ENCODE peak calls at places on chromosomes 6 and 20, in four cellular contexts. C, Y, A and B are unnamed samples. For H3K36me3, the result is how much of the 10 kb centered on the place peaks cover.

GRCh38 chr20:7696311-7696710 is 243.9 kb downstream of the HAO1 start:
- DNase-seq in C (no peak), A (no peak), Y (no peak), B (no peak)

GRCh38 chr20:57807418-57808265 is 97.8 kb upstream of the PMEPA1 start:
- DNase-seq in C (no peak), A (no peak), Y (peak), B (no peak)

GRCh38 chr6:112562348-112563220 is 215.5 kb downstream of the RFPL4B start:
- DNase-seq in Y (no peak), C (no peak), A (no peak), B (no peak)

GRCh38 chr20:51650685-51651134 is 108.2 kb upstream of the NFATC2 start:
- DNase-seq in Y (no peak), A (no peak), C (no peak), B (peak)

GRCh38 chr6:100100776-100101175 is 106.8 kb upstream of the MCHR2 start:
- DNase-seq in Y (no peak), C (no peak), A (no peak), B (no peak)

GRCh38 chr20:48658505-48658904 is 169.3 kb downstream of the PREX1 start:
- DNase-seq in C (no peak), Y (no peak), A (no peak), B (no peak)

GRCh38 chr20:48054051-48054450 is 268.8 kb upstream of the SULF2 start:
- DNase-seq in Y (no peak), C (no peak), A (no peak), B (no peak)

GRCh38 chr6:33082702-33083101 is 6.9 kb downstream of the HLA-DPB1 start:
- DNase-seq in C (no peak), A (no peak), Y (no peak), B (peak)

GRCh38 chr6:147868493-147869222 is 360.2 kb downstream of the SAMD5 start:
- DNase-seq in C (no peak), Y (no peak), A (no peak), B (no peak)

GRCh38 chr20:64049060-64049886 is at the start of gene SOX18:
- DNase-seq in A (no peak), Y (peak), C (no peak), B (peak)

GRCh38 chr20:53949319-53949839 is 121.0 kb downstream of the BCAS1 start:
- DNase-seq in C (no peak), A (peak), Y (peak), B (no peak)

GRCh38 chr6:31879901-31880300 is 1.1 kb upstream of the SLC44A4 start:
- DNase-seq in A (no peak), C (no peak), Y (no peak), B (no peak)

GRCh38 chr6:119986934-119987549 is 637.5 kb upstream of the MAN1A1 start:
- DNase-seq in C (no peak), A (no peak), Y (no peak), B (peak)

GRCh38 chr6:4085329-4085695 is 6.4 kb upstream of the FAM217A start:
- DNase-seq in A (no peak), C (no peak), Y (no peak), B (no peak)

GRCh38 chr6:75855047-75855446 is 106.0 kb downstream of the MYO6 start:
- DNase-seq in A (no peak), Y (no peak), C (no peak), B (no peak)

GRCh38 chr6:63805808-63806572 is 170.4 kb downstream of the PHF3 start:
- DNase-seq in C (no peak), Y (no peak), A (no peak), B (no peak)

GRCh38 chr6:74137910-74138309 is 441.9 kb downstream of the CD109 start:
- DNase-seq in C (no peak), Y (no peak), A (no peak), B (no peak)

GRCh38 chr6:101605874-101606273 is 212.4 kb downstream of the GRIK2 start:
- DNase-seq in A (no peak), Y (no peak), C (no peak), B (no peak)

GRCh38 chr6:31079656-31080261 is 32.6 kb downstream of the C6orf15 start:
- DNase-seq in A (no peak), C (peak), Y (peak), B (peak)

GRCh38 chr6:41741625-41742490 is 5.3 kb downstream of the PGC start:
- DNase-seq in A (no peak), Y (no peak), C (no peak), B (no peak)

GRCh38 chr20:56624786-56625681 is 4.1 kb upstream of the TFAP2C start:
- DNase-seq in A (no peak), C (no peak), Y (no peak), B (peak)

GRCh38 chr6:159213401-159213800 is 44.2 kb downstream of the FNDC1 start:
- DNase-seq in A (no peak), C (no peak), Y (no peak), B (no peak)

GRCh38 chr6:153947817-153948447 is 91.1 kb upstream of the OPRM1 start:
- DNase-seq in C (no peak), A (no peak), Y (no peak), B (peak)

GRCh38 chr6:136994782-136995181 is 50.0 kb downstream of the IL20RA start:
- DNase-seq in C (no peak), Y (no peak), A (no peak), B (no peak)

GRCh38 chr6:29451471-29452193 is 5.2 kb downstream of the OR11A1 start:
- DNase-seq in C (no peak), Y (no peak), A (no peak), B (no peak)

GRCh38 chr20:40331249-40331648 is 357.8 kb downstream of the MAFB start:
- DNase-seq in A (no peak), Y (no peak), C (no peak), B (no peak)

GRCh38 chr6:137271245-137272183 is 52.3 kb upstream of the IFNGR1 start:
- DNase-seq in A (no peak), Y (no peak), C (no peak), B (no peak)

GRCh38 chr6:37200085-37200484 is 30.1 kb downstream of the PIM1 start:
- DNase-seq in Y (no peak), C (no peak), A (no peak), B (no peak)

GRCh38 chr20:9467995-9468394 is 46.4 kb upstream of the LAMP5 start:
- DNase-seq in Y (no peak), A (no peak), C (no peak), B (peak)

GRCh38 chr20:17617868-17618672 is 48.2 kb downstream of the DSTN start:
- DNase-seq in Y (no peak), C (no peak), A (no peak), B (no peak)

GRCh38 chr6:113306552-113307145 is 550.5 kb upstream of the MARCKS start:
- DNase-seq in A (no peak), C (peak), Y (peak), B (peak)

GRCh38 chr20:57723816-57724215 is 14.0 kb upstream of the PMEPA1 start:
- DNase-seq in C (no peak), Y (no peak), A (no peak), B (no peak)

GRCh38 chr20:4100679-4101078 is 85.3 kb upstream of the RNF24 start:
- DNase-seq in Y (no peak), A (no peak), C (no peak), B (no peak)

GRCh38 chr20:25196701-25197120 is 1.2 kb downstream of the ENTPD6 start:
- DNase-seq in C (no peak), Y (no peak), A (no peak), B (peak)

DNA sequence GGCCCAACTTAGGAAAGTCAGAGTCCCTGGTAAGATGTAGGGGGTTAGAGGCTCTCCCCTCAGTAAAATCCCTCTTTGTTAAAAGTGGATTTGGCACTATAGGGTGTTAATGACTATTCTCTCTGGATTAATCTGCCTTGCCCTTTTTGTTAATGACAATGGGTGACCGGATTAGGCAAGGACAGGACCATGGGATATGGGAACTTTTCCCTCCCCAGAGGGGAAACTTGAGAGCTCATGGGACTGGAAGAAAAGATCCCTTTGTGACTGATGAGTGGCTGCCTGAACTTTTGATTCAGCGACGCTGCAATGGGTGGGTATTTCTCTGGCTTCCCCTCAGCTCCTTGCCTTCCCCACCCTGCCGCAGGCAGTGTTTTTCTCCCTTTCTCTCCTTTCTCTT is 12.2 kb upstream of the TAAR9 start:
- DNase-seq in Y (no peak), A (no peak), C (no peak), B (peak)
- H3K27ac ChIP-seq in Y (no peak), A (no peak), C (no peak), B (no peak)

GRCh38 chr20:62809530-62810428 is 5.1 kb downstream of the OGFR start:
- DNase-seq in Y (no peak), A (no peak), C (no peak), B (no peak)
- H3K36me3 ChIP-seq in Y (under half), A (half or more), C (half or more), B (under half)

GRCh38 chr6:157989541-157990289 is 8.1 kb downstream of the SYNJ2 start:
- DNase-seq in Y (peak), A (no peak), C (no peak), B (peak)
- TF ChIP-seq CTCF in Y (no peak), A (no peak), C (no peak), B (no peak)

GRCh38 chr6:152107973-152108372 is 300.5 kb downstream of the ESR1 start:
- DNase-seq in C (no peak), A (no peak), Y (no peak), B (no peak)

GRCh38 chr6:152110878-152111820 is 303.7 kb downstream of the ESR1 start:
- DNase-seq in C (no peak), A (no peak), Y (peak), B (no peak)

GRCh38 chr6:152117156-152118129 is 310.0 kb downstream of the ESR1 start:
- DNase-seq in C (no peak), A (no peak), Y (no peak), B (no peak)

GRCh38 chr6:152118224-152118623 is 310.7 kb downstream of the ESR1 start:
- DNase-seq in A (no peak), C (no peak), Y (no peak), B (no peak)

DNA sequence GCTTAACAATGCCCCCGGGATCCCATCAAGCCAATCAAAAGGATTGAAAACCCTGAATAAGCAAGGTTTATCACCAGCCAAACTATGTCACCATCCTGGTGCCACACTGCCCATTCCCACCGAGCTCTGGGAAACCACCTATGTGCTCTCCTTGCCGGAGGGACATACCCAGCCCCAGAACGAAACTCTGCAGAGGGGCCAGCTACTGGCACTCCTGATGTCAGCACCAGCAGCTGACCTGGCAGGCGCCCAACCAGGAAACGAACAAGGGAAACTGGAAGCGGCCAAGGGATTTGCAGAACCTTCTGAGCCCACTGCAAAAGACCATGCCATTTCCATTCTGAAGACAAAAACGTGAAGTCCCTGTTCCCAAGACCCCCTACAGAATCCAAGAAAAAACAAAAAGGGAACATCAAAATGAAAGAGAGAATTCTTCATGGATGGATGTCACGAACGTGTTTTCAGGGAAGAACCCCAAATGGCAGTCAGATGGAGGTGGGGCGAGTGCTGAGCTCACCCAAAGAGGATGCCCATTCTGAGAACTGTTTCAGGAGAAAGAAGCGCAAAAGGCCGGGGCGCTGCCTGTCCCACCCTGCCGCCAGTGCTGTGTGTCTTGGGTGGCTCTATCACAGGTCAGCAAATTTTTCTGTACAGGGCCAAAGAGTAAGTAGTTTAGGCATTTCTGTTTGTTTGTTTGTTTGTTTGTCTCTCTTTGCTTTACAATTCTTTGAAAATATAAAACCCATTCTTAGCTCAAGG is 305.2 kb downstream of the ESR1 start:
- DNase-seq in C (peak), Y (peak), A (no peak), B (peak)
- H3K27ac ChIP-seq in C (peak), Y (peak), A (peak), B (no peak)

GRCh38 chr6:143784316-143784715 is 58.8 kb upstream of the LTV1 start:
- DNase-seq in A (no peak), C (no peak), Y (no peak), B (no peak)

GRCh38 chr6:143778926-143779325 is 64.2 kb upstream of the LTV1 start:
- DNase-seq in A (no peak), Y (no peak), C (no peak), B (no peak)

GRCh38 chr6:143783077-143783476 is 60.1 kb upstream of the LTV1 start:
- DNase-seq in Y (no peak), C (no peak), A (no peak), B (no peak)

GRCh38 chr6:143782517-143782916 is 60.6 kb upstream of the LTV1 start:
- DNase-seq in A (no peak), Y (no peak), C (no peak), B (no peak)
- H3K36me3 ChIP-seq in A (under half), Y (under half), C (under half), B (half or more)

GRCh38 chr6:19714415-19715165 is 122.6 kb upstream of the ID4 start:
- DNase-seq in A (no peak), Y (no peak), C (no peak), B (peak)

GRCh38 chr6:19713411-19713810 is 123.8 kb upstream of the ID4 start:
- DNase-seq in C (no peak), A (no peak), Y (no peak), B (no peak)

GRCh38 chr6:19712998-19713397 is 124.2 kb upstream of the ID4 start:
- DNase-seq in C (no peak), A (no peak), Y (no peak), B (no peak)

GRCh38 chr6:19713984-19714383 is 123.2 kb upstream of the ID4 start:
- DNase-seq in Y (no peak), A (no peak), C (no peak), B (no peak)

GRCh38 chr6:19712012-19712688 is 125.0 kb upstream of the ID4 start:
- DNase-seq in A (no peak), Y (no peak), C (no peak), B (peak)
- TF ChIP-seq CTCF in A (no peak), Y (no peak), C (no peak), B (peak)

DNA sequence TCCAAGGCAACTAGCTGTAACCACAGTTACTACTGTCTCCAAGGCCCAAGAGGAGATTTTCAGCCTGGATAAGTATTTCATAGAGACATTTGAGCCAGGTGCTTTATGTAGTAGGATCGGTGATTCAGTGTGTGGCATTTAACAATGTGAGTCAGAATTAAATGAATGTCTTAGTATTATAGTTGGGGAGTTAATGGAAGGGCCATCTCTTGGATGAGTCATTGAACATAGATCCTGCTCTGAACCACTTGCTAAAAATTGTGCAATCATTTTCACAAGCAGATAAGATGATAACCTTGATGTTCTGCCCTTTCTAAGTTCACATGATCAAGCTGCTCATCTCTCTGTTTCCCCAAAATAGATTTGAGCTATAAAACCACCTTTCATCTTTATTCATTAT is 668.9 kb upstream of the CITED2 start:
- DNase-seq in Y (no peak), A (no peak), C (no peak), B (no peak)
- H3K27ac ChIP-seq in Y (peak), A (no peak), C (no peak), B (no peak)

GRCh38 chr20:5938456-5939029 is 11.8 kb downstream of the TRMT6 start:
- DNase-seq in A (no peak), Y (no peak), C (no peak), B (no peak)
- H3K36me3 ChIP-seq in A (under half), Y (under half), C (under half), B (half or more)

GRCh38 chr6:26094036-26094435 is 6.8 kb downstream of the HFE start:
- DNase-seq in C (no peak), A (no peak), Y (no peak), B (no peak)

GRCh38 chr6:26103141-26103769 is 16.0 kb downstream of the HFE start:
- DNase-seq in Y (no peak), A (no peak), C (no peak), B (no peak)

GRCh38 chr6:26092443-26092842 is 5.2 kb downstream of the HFE start:
- DNase-seq in A (no peak), C (no peak), Y (no peak), B (no peak)

GRCh38 chr6:26097268-26097875 is 10.1 kb downstream of the HFE start:
- DNase-seq in C (peak), Y (peak), A (no peak), B (peak)
- TF ChIP-seq CTCF in C (peak), Y (peak), A (peak), B (peak)